ENCODE peak calls at places on chromosomes 12 and 14, in seven cellular contexts. One of them, this sample, is unnamed.

GRCh38 chr12:78674311-78675085 is 190.1 kb upstream of the SYT1 start:
- DNase-seq in activated CD4-positive, alpha-beta T cell treated with anti-CD3 and anti-CD28 coated beads for 4 hours: no peak
- DNase-seq in dorsolateral prefrontal cortex: no peak
- DNase-seq in non-pigmented ciliary epithelial cell: no peak
- DNase-seq in foreskin melanocyte: no peak
- DNase-seq in GM10248: no peak
- DNase-seq in KBM-7: no peak
- DNase-seq in this sample: no peak

GRCh38 chr14:35333797-35334743 is 41.9 kb downstream of the PSMA6 start:
- DNase-seq in activated CD4-positive, alpha-beta T cell treated with anti-CD3 and anti-CD28 coated beads for 4 hours: no peak
- DNase-seq in dorsolateral prefrontal cortex: no peak
- DNase-seq in non-pigmented ciliary epithelial cell: no peak
- DNase-seq in foreskin melanocyte: no peak
- DNase-seq in GM10248: no peak
- DNase-seq in KBM-7: no peak
- DNase-seq in this sample: no peak

GRCh38 chr12:99619389-99620158 is 28.0 kb upstream of the GARIN6 start:
- DNase-seq in activated CD4-positive, alpha-beta T cell treated with anti-CD3 and anti-CD28 coated beads for 4 hours: no peak
- DNase-seq in dorsolateral prefrontal cortex: no peak
- DNase-seq in non-pigmented ciliary epithelial cell: no peak
- DNase-seq in foreskin melanocyte: peak; percentile 24
- DNase-seq in GM10248: peak; percentile 13
- DNase-seq in KBM-7: peak; percentile 33
- DNase-seq in this sample: no peak

GRCh38 chr14:67487937-67488893 is at the start of gene TMEM229B:
- DNase-seq in activated CD4-positive, alpha-beta T cell treated with anti-CD3 and anti-CD28 coated beads for 4 hours: peak; percentile 64
- DNase-seq in dorsolateral prefrontal cortex: no peak
- DNase-seq in non-pigmented ciliary epithelial cell: no peak
- DNase-seq in foreskin melanocyte: peak; percentile 34
- DNase-seq in GM10248: peak; percentile 92
- DNase-seq in KBM-7: peak; percentile 71
- DNase-seq in this sample: peak; percentile 63

GRCh38 chr12:70845268-70845667 is 75.3 kb downstream of the PTPRR start:
- DNase-seq in activated CD4-positive, alpha-beta T cell treated with anti-CD3 and anti-CD28 coated beads for 4 hours: no peak
- DNase-seq in dorsolateral prefrontal cortex: no peak
- DNase-seq in non-pigmented ciliary epithelial cell: no peak
- DNase-seq in foreskin melanocyte: no peak
- DNase-seq in GM10248: no peak
- DNase-seq in KBM-7: no peak
- DNase-seq in this sample: no peak

GRCh38 chr14:69547701-69548348 is 26.8 kb downstream of the CCDC177 start:
- DNase-seq in activated CD4-positive, alpha-beta T cell treated with anti-CD3 and anti-CD28 coated beads for 4 hours: no peak
- DNase-seq in dorsolateral prefrontal cortex: peak; percentile 57
- DNase-seq in non-pigmented ciliary epithelial cell: no peak
- DNase-seq in foreskin melanocyte: no peak
- DNase-seq in GM10248: peak; percentile 50
- DNase-seq in KBM-7: no peak
- DNase-seq in this sample: no peak

GRCh38 chr14:75783184-75783583 is 122.1 kb downstream of the TTLL5 start:
- DNase-seq in activated CD4-positive, alpha-beta T cell treated with anti-CD3 and anti-CD28 coated beads for 4 hours: no peak
- DNase-seq in dorsolateral prefrontal cortex: no peak
- DNase-seq in non-pigmented ciliary epithelial cell: no peak
- DNase-seq in foreskin melanocyte: no peak
- DNase-seq in GM10248: no peak
- DNase-seq in KBM-7: no peak
- DNase-seq in this sample: no peak

GRCh38 chr14:102510616-102511520 is 1.3 kb upstream of the ANKRD9 start:
- DNase-seq in activated CD4-positive, alpha-beta T cell treated with anti-CD3 and anti-CD28 coated beads for 4 hours: no peak
- DNase-seq in dorsolateral prefrontal cortex: no peak
- DNase-seq in non-pigmented ciliary epithelial cell: no peak
- DNase-seq in foreskin melanocyte: no peak
- DNase-seq in GM10248: no peak
- DNase-seq in KBM-7: peak; percentile 39
- DNase-seq in this sample: no peak

GRCh38 chr12:75631809-75632208 is 120.4 kb upstream of the KRR1 start:
- DNase-seq in activated CD4-positive, alpha-beta T cell treated with anti-CD3 and anti-CD28 coated beads for 4 hours: no peak
- DNase-seq in dorsolateral prefrontal cortex: no peak
- DNase-seq in non-pigmented ciliary epithelial cell: no peak
- DNase-seq in foreskin melanocyte: no peak
- DNase-seq in GM10248: no peak
- DNase-seq in KBM-7: no peak
- DNase-seq in this sample: no peak

GRCh38 chr12:7026854-7027253 is 8.6 kb upstream of the LPCAT3 start:
- DNase-seq in activated CD4-positive, alpha-beta T cell treated with anti-CD3 and anti-CD28 coated beads for 4 hours: no peak
- DNase-seq in dorsolateral prefrontal cortex: no peak
- DNase-seq in non-pigmented ciliary epithelial cell: no peak
- DNase-seq in foreskin melanocyte: no peak
- DNase-seq in GM10248: no peak
- DNase-seq in KBM-7: no peak
- DNase-seq in this sample: no peak

GRCh38 chr14:53128303-53128702 is 24.8 kb downstream of the DDHD1 start:
- DNase-seq in activated CD4-positive, alpha-beta T cell treated with anti-CD3 and anti-CD28 coated beads for 4 hours: no peak
- DNase-seq in dorsolateral prefrontal cortex: no peak
- DNase-seq in non-pigmented ciliary epithelial cell: no peak
- DNase-seq in foreskin melanocyte: no peak
- DNase-seq in GM10248: no peak
- DNase-seq in KBM-7: peak; percentile 51
- DNase-seq in this sample: no peak

GRCh38 chr14:44736326-44736725 is 225.4 kb downstream of the KLHL28 start:
- DNase-seq in activated CD4-positive, alpha-beta T cell treated with anti-CD3 and anti-CD28 coated beads for 4 hours: no peak
- DNase-seq in dorsolateral prefrontal cortex: no peak
- DNase-seq in non-pigmented ciliary epithelial cell: no peak
- DNase-seq in foreskin melanocyte: no peak
- DNase-seq in GM10248: no peak
- DNase-seq in KBM-7: no peak
- DNase-seq in this sample: no peak

GRCh38 chr12:87382959-87383591 is 646.1 kb downstream of the C12orf50 start:
- DNase-seq in activated CD4-positive, alpha-beta T cell treated with anti-CD3 and anti-CD28 coated beads for 4 hours: no peak
- DNase-seq in dorsolateral prefrontal cortex: no peak
- DNase-seq in non-pigmented ciliary epithelial cell: no peak
- DNase-seq in foreskin melanocyte: no peak
- DNase-seq in GM10248: no peak
- DNase-seq in KBM-7: no peak
- DNase-seq in this sample: no peak

GRCh38 chr12:40192704-40193255 is 32.0 kb upstream of the LRRK2 start:
- DNase-seq in activated CD4-positive, alpha-beta T cell treated with anti-CD3 and anti-CD28 coated beads for 4 hours: no peak
- DNase-seq in dorsolateral prefrontal cortex: no peak
- DNase-seq in non-pigmented ciliary epithelial cell: no peak
- DNase-seq in foreskin melanocyte: no peak
- DNase-seq in GM10248: peak; percentile 59
- DNase-seq in KBM-7: peak; percentile 79
- DNase-seq in this sample: no peak